ENCODE peak calls at places on chromosome 11, in five cellular contexts. W is HFF-Myc, N is progenitor cell of endocrine pancreas, V is body of pancreas, D is AG04450. R is an unnamed sample.

GRCh38 chr11:120524536-120525085 is 13.1 kb downstream of the GRIK4 start:
- DNase-seq in W (no peak), N (no peak), V (no peak), D (no peak), R (no peak)

GRCh38 chr11:64123102-64123434 is 42.8 kb downstream of the MACROD1 start:
- DNase-seq in W (no peak), N (no peak), V (peak; percentile 81), D (no peak), R (no peak)

GRCh38 chr11:107017433-107018227 is 646 bp downstream of the GUCY1A2 start:
- DNase-seq in W (no peak), N (peak; percentile 69), V (peak; percentile 46), D (no peak), R (peak; percentile 74)

GRCh38 chr11:6315811-6316425 is 4.4 kb downstream of the CAVIN3 start:
- DNase-seq in W (no peak), N (peak; percentile 29), V (peak; percentile 63), D (no peak), R (peak; percentile 80)

GRCh38 chr11:62044639-62045121 is 77.2 kb upstream of the FTH1 start:
- DNase-seq in W (no peak), N (no peak), V (no peak), D (no peak), R (no peak)

GRCh38 chr11:33280402-33280801 is 23.2 kb downstream of the HIPK3 start:
- DNase-seq in W (no peak), N (no peak), V (no peak), D (no peak), R (no peak)

GRCh38 chr11:119793335-119793984 is 64.5 kb upstream of the NECTIN1 start:
- DNase-seq in W (no peak), N (no peak), V (no peak), D (no peak), R (no peak)

GRCh38 chr11:62854825-62855570 is 15.6 kb upstream of the WDR74 start:
- DNase-seq in W (no peak), N (no peak), V (no peak), D (no peak), R (no peak)

GRCh38 chr11:60159868-60160267 is 23.0 kb downstream of the MS4A6A start:
- DNase-seq in W (no peak), N (no peak), V (no peak), D (no peak), R (no peak)

GRCh38 chr11:96013459-96014213 is 89.7 kb upstream of the MTMR2 start:
- DNase-seq in W (no peak), N (no peak), V (no peak), D (no peak), R (no peak)

GRCh38 chr11:130371004-130371590 is 56.4 kb upstream of the ZBTB44 start:
- DNase-seq in W (no peak), N (no peak), V (no peak), D (no peak), R (peak; percentile 38)

GRCh38 chr11:120622189-120622912 is 110.8 kb downstream of the GRIK4 start:
- DNase-seq in W (no peak), N (no peak), V (no peak), D (no peak), R (no peak)

GRCh38 chr11:36222755-36223635 is 66.2 kb downstream of the COMMD9 start:
- DNase-seq in W (no peak), N (no peak), V (no peak), D (no peak), R (no peak)

GRCh38 chr11:21794306-21794705 is 398.6 kb upstream of the ANO5 start:
- DNase-seq in W (no peak), N (no peak), V (no peak), D (no peak), R (no peak)

GRCh38 chr11:101442171-101442570 is 141.6 kb downstream of the TRPC6 start:
- DNase-seq in W (no peak), N (no peak), V (no peak), D (no peak), R (no peak)

GRCh38 chr11:67006029-67006884 is 16.7 kb upstream of the SYT12 start:
- DNase-seq in W (no peak), N (no peak), V (no peak), D (no peak), R (no peak)

GRCh38 chr11:1693327-1694063 is 3.5 kb upstream of the KRTAP5-6 start:
- DNase-seq in W (peak; percentile 9), N (peak; percentile 88), V (peak; percentile 82), D (peak; percentile 41), R (peak; percentile 86)

GRCh38 chr11:111801135-111801534 is 34.9 kb upstream of the PPP2R1B start:
- DNase-seq in W (no peak), N (no peak), V (no peak), D (no peak), R (no peak)

GRCh38 chr11:91998466-91998865 is 226.2 kb upstream of the FAT3 start:
- DNase-seq in W (no peak), N (no peak), V (no peak), D (no peak), R (no peak)

GRCh38 chr11:69529001-69529400 is 47.5 kb downstream of the LINC01488 start:
- DNase-seq in W (no peak), N (no peak), V (no peak), D (no peak), R (no peak)

GRCh38 chr11:72697814-72698213 is 23.6 kb upstream of the PDE2A start:
- DNase-seq in W (no peak), N (no peak), V (no peak), D (no peak), R (no peak)

GRCh38 chr11:9733212-9733611 is 69.3 kb downstream of the SWAP70 start:
- DNase-seq in W (no peak), N (no peak), V (no peak), D (no peak), R (no peak)

GRCh38 chr11:9726313-9727022 is 62.6 kb downstream of the SWAP70 start:
- DNase-seq in W (no peak), N (no peak), V (no peak), D (peak; percentile 37), R (no peak)

GRCh38 chr11:9731256-9731655 is 67.4 kb downstream of the SWAP70 start:
- DNase-seq in W (no peak), N (no peak), V (no peak), D (no peak), R (no peak)

GRCh38 chr11:9732453-9732852 is 68.6 kb downstream of the SWAP70 start:
- DNase-seq in W (no peak), N (no peak), V (no peak), D (no peak), R (no peak)

DNA sequence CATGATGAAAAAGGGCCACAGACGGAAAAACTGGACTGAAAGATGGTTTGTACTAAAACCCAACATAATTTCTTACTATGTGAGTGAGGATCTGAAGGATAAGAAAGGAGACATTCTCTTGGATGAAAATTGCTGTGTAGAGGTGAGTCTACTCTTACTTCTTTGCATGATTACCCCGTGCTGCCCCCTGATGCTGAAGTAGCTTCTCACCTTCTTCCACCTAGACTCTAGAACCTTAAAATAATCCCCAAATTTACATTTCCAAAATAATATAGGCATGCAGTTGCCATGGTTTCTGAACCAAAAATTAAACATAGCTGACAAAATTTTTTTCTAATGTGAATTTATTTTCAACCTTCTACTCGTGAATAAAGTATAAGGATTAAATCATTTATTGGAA is 64.2 kb downstream of the SWAP70 start:
- DNase-seq in W (no peak), N (no peak), V (no peak), D (no peak), R (no peak)
- TF ChIP-seq CTCF in W (no peak), N (no peak), V (no peak), D (no peak), R (no peak)

GRCh38 chr11:115696472-115697011 is 192.3 kb upstream of the CADM1 start:
- DNase-seq in W (no peak), N (no peak), V (no peak), D (no peak), R (no peak)
- TF ChIP-seq CTCF in W (no peak), N (no peak), V (no peak), D (no peak), R (no peak)

GRCh38 chr11:44120169-44120568 is 24.7 kb downstream of the EXT2 start:
- DNase-seq in W (no peak), N (no peak), V (no peak), D (no peak), R (no peak)
- TF ChIP-seq CTCF in W (peak; percentile 32), N (peak; percentile 42), V (peak; percentile 2), D (peak; percentile 30), R (peak; percentile 37)

DNA sequence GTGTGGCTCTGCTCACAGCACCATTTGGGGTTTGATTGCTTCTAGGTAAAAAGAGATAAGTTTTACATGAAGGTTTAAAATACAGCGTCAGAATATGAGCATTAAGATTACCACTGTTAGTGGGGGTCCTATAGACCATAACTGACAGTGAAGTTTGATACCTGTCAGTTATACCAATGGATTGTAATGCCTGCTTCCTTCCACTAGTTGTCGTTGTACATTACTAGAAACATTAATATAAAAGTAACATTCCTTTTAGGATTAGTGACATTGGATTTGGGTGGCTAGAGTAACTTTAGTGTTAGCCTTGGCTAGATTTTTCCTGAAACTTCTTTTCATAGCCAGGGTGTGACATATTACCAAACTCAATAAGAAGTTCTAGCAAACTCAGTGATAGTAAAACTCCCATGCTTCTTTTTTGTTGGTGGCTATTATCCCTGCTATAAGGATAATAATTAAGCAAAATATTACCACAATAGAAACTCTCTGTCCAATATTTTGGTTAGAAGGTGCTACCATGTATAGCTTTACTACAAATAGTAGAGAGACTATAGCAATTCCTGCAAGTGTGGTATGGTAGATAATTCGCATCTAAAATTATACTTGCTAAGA is 57.1 kb downstream of the FAM181B start:
- DNase-seq in W (no peak), N (no peak), V (no peak), D (no peak), R (no peak)
- TF ChIP-seq CTCF in W (peak; percentile 24), N (peak; percentile 37), V (no peak), D (peak; percentile 34), R (peak; percentile 48)

GRCh38 chr11:2929880-2930704 is 872 bp upstream of the PHLDA2 start:
- DNase-seq in W (no peak), N (no peak), V (peak; percentile 37), D (peak; percentile 18), R (peak; percentile 89)
- TF ChIP-seq CTCF in W (no peak), N (no peak), V (peak; percentile 0), D (peak; percentile 53), R (peak; percentile 52)

GRCh38 chr11:22920939-22921565 is 60.8 kb upstream of the CCDC179 start:
- DNase-seq in W (peak; percentile 32), N (peak; percentile 10), V (peak; percentile 42), D (peak; percentile 46), R (peak; percentile 11)
- TF ChIP-seq CTCF in W (peak; percentile 79), N (peak; percentile 84), V (peak; percentile 76), D (peak; percentile 95), R (peak; percentile 75)

DNA sequence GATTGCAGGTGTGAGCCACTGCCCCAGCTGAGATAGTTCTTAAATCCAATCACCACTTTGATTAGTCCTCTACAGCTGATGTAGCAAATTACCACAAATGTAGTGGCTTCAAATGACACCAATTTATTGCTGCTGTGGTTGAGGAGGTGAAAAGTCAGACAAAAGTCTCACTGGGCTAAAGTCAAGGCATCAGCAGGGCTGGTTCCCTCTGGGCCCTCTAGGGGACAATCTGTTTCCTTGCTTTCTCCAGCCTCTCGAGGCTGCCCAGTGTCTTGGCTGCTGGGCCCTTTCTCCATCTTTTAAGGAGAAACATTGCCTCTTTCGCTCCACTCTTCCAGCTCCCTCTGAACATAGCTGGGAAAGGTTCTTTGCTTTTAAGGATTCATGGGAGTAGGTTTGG is 50.5 kb upstream of the SHANK2 start:
- DNase-seq in W (no peak), N (no peak), V (no peak), D (no peak), R (no peak)
- TF ChIP-seq CTCF in W (no peak), N (peak; percentile 10), V (no peak), D (no peak), R (no peak)

R was measured in GM13977.